ENCODE peak calls at places on chromosomes 11 and 22, in four cellular contexts. One of them, this sample, is unnamed.
A peak's percentile ranks its signal among the peaks of the same experiment; 100 is the strongest.

GRCh38 chr11:9069256-9069655 is 22.1 kb downstream of the SCUBE2 start:
- DNase-seq in ascending aorta: no peak
- DNase-seq in MM.1S: no peak
- DNase-seq in GM06990: no peak
- DNase-seq in this sample: no peak

GRCh38 chr11:27977031-27977430 is 130.9 kb downstream of the KIF18A start:
- DNase-seq in ascending aorta: no peak
- DNase-seq in MM.1S: no peak
- DNase-seq in GM06990: no peak
- DNase-seq in this sample: no peak

GRCh38 chr22:40641269-40641668 is 4.8 kb upstream of the MRTFA start:
- DNase-seq in ascending aorta: no peak
- DNase-seq in MM.1S: no peak
- DNase-seq in GM06990: no peak
- DNase-seq in this sample: no peak

GRCh38 chr11:28140689-28141455 is 32.7 kb downstream of the METTL15 start:
- DNase-seq in ascending aorta: no peak
- DNase-seq in MM.1S: no peak
- DNase-seq in GM06990: no peak
- DNase-seq in this sample: no peak

GRCh38 chr22:37818397-37819099 is 4.6 kb upstream of the GALR3 start:
- DNase-seq in ascending aorta: no peak
- DNase-seq in MM.1S: peak; percentile 37
- DNase-seq in GM06990: peak; percentile 68
- DNase-seq in this sample: no peak

GRCh38 chr11:43933608-43934358 is 8.7 kb upstream of the C11orf96 start:
- DNase-seq in ascending aorta: no peak
- DNase-seq in MM.1S: no peak
- DNase-seq in GM06990: no peak
- DNase-seq in this sample: no peak

GRCh38 chr11:108589136-108589535 is 4.4 kb downstream of the EXPH5 start:
- DNase-seq in ascending aorta: no peak
- DNase-seq in MM.1S: no peak
- DNase-seq in GM06990: no peak
- DNase-seq in this sample: no peak

GRCh38 chr11:15157181-15157580 is 42.5 kb downstream of the INSC start:
- DNase-seq in ascending aorta: no peak
- DNase-seq in MM.1S: no peak
- DNase-seq in GM06990: no peak
- DNase-seq in this sample: no peak

GRCh38 chr22:40107756-40108437 is 69.8 kb upstream of the TNRC6B start:
- DNase-seq in ascending aorta: no peak
- DNase-seq in MM.1S: peak; percentile 48
- DNase-seq in GM06990: peak; percentile 24
- DNase-seq in this sample: no peak

GRCh38 chr11:78886616-78887015 is 312.0 kb upstream of the NARS2 start:
- DNase-seq in ascending aorta: no peak
- DNase-seq in MM.1S: no peak
- DNase-seq in GM06990: no peak
- DNase-seq in this sample: no peak

GRCh38 chr11:74634537-74634936 is 42.2 kb downstream of the POLD3 start:
- DNase-seq in ascending aorta: no peak
- DNase-seq in MM.1S: no peak
- DNase-seq in GM06990: no peak
- DNase-seq in this sample: no peak

GRCh38 chr22:42716221-42716620 is 4.4 kb downstream of the A4GALT start:
- DNase-seq in ascending aorta: no peak
- DNase-seq in MM.1S: peak; percentile 36
- DNase-seq in GM06990: peak; percentile 57
- DNase-seq in this sample: no peak

GRCh38 chr11:127182586-127183203 is 182.1 kb upstream of the KIRREL3 start:
- DNase-seq in ascending aorta: no peak
- DNase-seq in MM.1S: no peak
- DNase-seq in GM06990: no peak
- DNase-seq in this sample: no peak

GRCh38 chr22:44729391-44730012 is 22.9 kb upstream of the ARHGAP8 start:
- DNase-seq in ascending aorta: no peak
- DNase-seq in MM.1S: no peak
- DNase-seq in GM06990: no peak
- DNase-seq in this sample: no peak

GRCh38 chr11:70307176-70307575 is 36.7 kb downstream of the PPFIA1 start:
- DNase-seq in ascending aorta: no peak
- DNase-seq in MM.1S: no peak
- DNase-seq in GM06990: no peak
- DNase-seq in this sample: no peak

GRCh38 chr11:128879817-128880216 is 11.3 kb upstream of the KCNJ5 start:
- DNase-seq in ascending aorta: no peak
- DNase-seq in MM.1S: no peak
- DNase-seq in GM06990: no peak
- DNase-seq in this sample: no peak

GRCh38 chr11:128884054-128884453 is 7.1 kb upstream of the KCNJ5 start:
- DNase-seq in ascending aorta: no peak
- DNase-seq in MM.1S: peak; percentile 36
- DNase-seq in GM06990: no peak
- DNase-seq in this sample: no peak

GRCh38 chr11:128882451-128882850 is 8.7 kb upstream of the KCNJ5 start:
- DNase-seq in ascending aorta: no peak
- DNase-seq in MM.1S: no peak
- DNase-seq in GM06990: no peak
- DNase-seq in this sample: no peak

GRCh38 chr11:128878455-128878854 is 11.4 kb upstream of the KCNJ1 start:
- DNase-seq in ascending aorta: no peak
- DNase-seq in MM.1S: no peak
- DNase-seq in GM06990: no peak
- DNase-seq in this sample: no peak

GRCh38 chr11:128881221-128881620 is 9.9 kb upstream of the KCNJ5 start:
- DNase-seq in ascending aorta: no peak
- DNase-seq in MM.1S: no peak
- DNase-seq in GM06990: no peak
- DNase-seq in this sample: no peak
- TF ChIP-seq CTCF in ascending aorta: no peak
- TF ChIP-seq CTCF in MM.1S: no peak
- TF ChIP-seq CTCF in GM06990: no peak
- TF ChIP-seq CTCF in this sample: no peak

GRCh38 chr22:26169312-26170111 is at the start of gene SEZ6L:
- DNase-seq in ascending aorta: no peak
- DNase-seq in MM.1S: no peak
- DNase-seq in GM06990: peak; percentile 30
- DNase-seq in this sample: no peak
- H3K4me3 ChIP-seq in ascending aorta: peak within 1 kb of the TSS; percentile 63
- H3K4me3 ChIP-seq in MM.1S: no peak within 1 kb of the TSS
- H3K4me3 ChIP-seq in GM06990: no peak within 1 kb of the TSS
- H3K4me3 ChIP-seq in this sample: no peak within 1 kb of the TSS

GRCh38 chr11:119491753-119492455 is 68.9 kb upstream of the THY1 start:
- DNase-seq in ascending aorta: no peak
- DNase-seq in MM.1S: no peak
- DNase-seq in GM06990: no peak
- DNase-seq in this sample: no peak
- TF ChIP-seq CTCF in ascending aorta: no peak
- TF ChIP-seq CTCF in MM.1S: peak; percentile 10
- TF ChIP-seq CTCF in GM06990: peak; percentile 14
- TF ChIP-seq CTCF in this sample: peak; percentile 43

GRCh38 chr22:26658161-26658560 is 773 bp downstream of the MIAT start:
- DNase-seq in ascending aorta: no peak
- DNase-seq in MM.1S: peak; percentile 37
- DNase-seq in GM06990: no peak
- DNase-seq in this sample: no peak
- H3K4me3 ChIP-seq in ascending aorta: peak overlapping the region; percentile 46
- H3K4me3 ChIP-seq in MM.1S: peak overlapping the region; percentile 99
- H3K4me3 ChIP-seq in GM06990: peak overlapping the region; percentile 39
- H3K4me3 ChIP-seq in this sample: peak overlapping the region; percentile 18

GRCh38 chr11:128757235-128757711 is 63.4 kb downstream of the FLI1 start:
- DNase-seq in ascending aorta: peak; percentile 22
- DNase-seq in MM.1S: peak; percentile 97
- DNase-seq in GM06990: peak; percentile 66
- DNase-seq in this sample: peak; percentile 91
- TF ChIP-seq CTCF in ascending aorta: peak; percentile 37
- TF ChIP-seq CTCF in MM.1S: peak; percentile 78
- TF ChIP-seq CTCF in GM06990: peak; percentile 82
- TF ChIP-seq CTCF in this sample: peak; percentile 85

DNA sequence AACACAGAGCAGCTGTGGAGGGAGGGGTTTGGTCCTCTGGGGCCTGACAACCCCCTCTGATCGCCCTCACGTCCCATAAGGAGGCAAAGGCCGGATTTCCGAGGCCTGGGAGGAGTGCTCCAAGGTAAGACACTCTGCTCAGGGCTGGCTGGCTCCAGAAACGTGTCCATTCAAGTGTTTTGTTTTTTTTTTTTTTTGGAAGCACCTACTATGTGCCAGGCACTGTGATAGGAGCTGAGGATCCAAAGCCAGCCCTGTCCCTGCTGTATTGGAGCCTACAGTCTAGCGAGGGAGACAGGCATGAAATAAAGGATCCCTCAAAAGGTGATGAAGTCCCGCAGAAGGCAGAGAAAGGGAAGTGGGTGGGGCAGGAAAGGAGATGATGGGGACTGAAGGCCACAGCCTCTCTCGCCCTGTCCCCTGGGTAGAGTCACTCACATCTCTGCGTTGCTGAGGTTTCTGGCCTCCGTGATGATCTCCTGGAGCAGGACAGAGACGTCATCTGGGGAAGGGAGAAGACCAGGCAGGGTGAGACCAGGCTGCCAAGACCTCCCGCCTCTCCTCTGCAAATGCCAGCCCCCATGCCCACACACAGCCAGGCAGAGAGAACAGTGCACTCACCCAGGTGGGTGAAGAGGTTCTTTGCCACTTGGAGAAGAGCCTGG is 89.2 kb downstream of the PDE2A start:
- DNase-seq in ascending aorta: no peak
- DNase-seq in MM.1S: no peak
- DNase-seq in GM06990: no peak
- DNase-seq in this sample: no peak
- H3K4me3 ChIP-seq in ascending aorta: peak overlapping the region; percentile 53
- H3K4me3 ChIP-seq in MM.1S: no peak overlapping the region
- H3K4me3 ChIP-seq in GM06990: no peak overlapping the region
- H3K4me3 ChIP-seq in this sample: no peak overlapping the region

GRCh38 chr22:49514211-49514610 is 313.5 kb downstream of the BRD1 start:
- DNase-seq in ascending aorta: no peak
- DNase-seq in MM.1S: no peak
- DNase-seq in GM06990: no peak
- DNase-seq in this sample: no peak

GRCh38 chr22:49517211-49517610 is 310.5 kb downstream of the BRD1 start:
- DNase-seq in ascending aorta: no peak
- DNase-seq in MM.1S: no peak
- DNase-seq in GM06990: no peak
- DNase-seq in this sample: no peak

GRCh38 chr22:49514656-49515055 is 313.0 kb downstream of the BRD1 start:
- DNase-seq in ascending aorta: no peak
- DNase-seq in MM.1S: no peak
- DNase-seq in GM06990: no peak
- DNase-seq in this sample: no peak

GRCh38 chr22:49513358-49513851 is 314.3 kb downstream of the BRD1 start:
- DNase-seq in ascending aorta: no peak
- DNase-seq in MM.1S: no peak
- DNase-seq in GM06990: no peak
- DNase-seq in this sample: no peak

GRCh38 chr22:49515486-49515885 is 312.2 kb downstream of the BRD1 start:
- DNase-seq in ascending aorta: no peak
- DNase-seq in MM.1S: no peak
- DNase-seq in GM06990: no peak
- DNase-seq in this sample: no peak
- TF ChIP-seq CTCF in ascending aorta: no peak
- TF ChIP-seq CTCF in MM.1S: no peak
- TF ChIP-seq CTCF in GM06990: no peak
- TF ChIP-seq CTCF in this sample: peak; percentile 18

This sample was measured in GM12864.